ENCODE peak calls at places on chromosomes 16 and 17, in six cellular contexts. One of them, this sample, is unnamed.

GRCh38 chr17:45451131-45451530 is 18.5 kb upstream of the ARHGAP27 start:
- DNase-seq in body of pancreas: no peak
- DNase-seq in vagina: no peak
- DNase-seq in right lobe of liver: no peak
- DNase-seq in lower leg skin: no peak
- DNase-seq in Peyer's patch: no peak
- DNase-seq in this sample: no peak

GRCh38 chr16:59090501-59090900 is 356.4 kb upstream of the GOT2 start:
- DNase-seq in right lobe of liver: no peak
- DNase-seq in body of pancreas: no peak
- DNase-seq in lower leg skin: no peak
- DNase-seq in vagina: no peak
- DNase-seq in Peyer's patch: no peak
- DNase-seq in this sample: no peak

GRCh38 chr17:14395255-14395654 is 94.4 kb downstream of the HS3ST3B1 start:
- DNase-seq in body of pancreas: no peak
- DNase-seq in right lobe of liver: no peak
- DNase-seq in vagina: no peak
- DNase-seq in Peyer's patch: no peak
- DNase-seq in lower leg skin: no peak
- DNase-seq in this sample: no peak

GRCh38 chr17:80166446-80166845 is 3.4 kb upstream of the CARD14 start:
- DNase-seq in right lobe of liver: no peak
- DNase-seq in vagina: no peak
- DNase-seq in Peyer's patch: no peak
- DNase-seq in lower leg skin: no peak
- DNase-seq in body of pancreas: no peak
- DNase-seq in this sample: no peak

GRCh38 chr17:27239046-27239445 is 54.9 kb upstream of the WSB1 start:
- DNase-seq in right lobe of liver: no peak
- DNase-seq in body of pancreas: no peak
- DNase-seq in vagina: no peak
- DNase-seq in lower leg skin: no peak
- DNase-seq in Peyer's patch: peak; percentile 41
- DNase-seq in this sample: no peak

GRCh38 chr17:49290690-49291326 is 60.2 kb upstream of the PHOSPHO1 start:
- DNase-seq in body of pancreas: no peak
- DNase-seq in vagina: no peak
- DNase-seq in right lobe of liver: no peak
- DNase-seq in lower leg skin: no peak
- DNase-seq in Peyer's patch: no peak
- DNase-seq in this sample: peak; percentile 30

GRCh38 chr16:84055801-84056634 is 13.4 kb upstream of the SLC38A8 start:
- DNase-seq in right lobe of liver: no peak
- DNase-seq in body of pancreas: peak; percentile 46
- DNase-seq in lower leg skin: peak; percentile 56
- DNase-seq in Peyer's patch: peak; percentile 34
- DNase-seq in vagina: no peak
- DNase-seq in this sample: no peak

GRCh38 chr16:15899538-15900100 is 11.2 kb upstream of the CEP20 start:
- DNase-seq in Peyer's patch: peak; percentile 80
- DNase-seq in vagina: peak; percentile 97
- DNase-seq in lower leg skin: no peak
- DNase-seq in right lobe of liver: no peak
- DNase-seq in body of pancreas: peak; percentile 62
- DNase-seq in this sample: peak; percentile 84

GRCh38 chr17:39144414-39144813 is 7.0 kb downstream of the PLXDC1 start:
- DNase-seq in vagina: no peak
- DNase-seq in Peyer's patch: peak; percentile 74
- DNase-seq in body of pancreas: peak; percentile 84
- DNase-seq in right lobe of liver: no peak
- DNase-seq in lower leg skin: peak; percentile 96
- DNase-seq in this sample: no peak

GRCh38 chr16:30376508-30376907 is 1.9 kb downstream of the MYL11 start:
- DNase-seq in right lobe of liver: no peak
- DNase-seq in vagina: no peak
- DNase-seq in body of pancreas: no peak
- DNase-seq in lower leg skin: no peak
- DNase-seq in Peyer's patch: no peak
- DNase-seq in this sample: no peak

GRCh38 chr17:82201498-82201910 is 11.1 kb downstream of the CCDC57 start:
- DNase-seq in Peyer's patch: no peak
- DNase-seq in lower leg skin: no peak
- DNase-seq in vagina: no peak
- DNase-seq in body of pancreas: no peak
- DNase-seq in right lobe of liver: no peak
- DNase-seq in this sample: no peak

GRCh38 chr17:82204831-82205719 is 7.6 kb downstream of the CCDC57 start:
- DNase-seq in vagina: no peak
- DNase-seq in Peyer's patch: no peak
- DNase-seq in right lobe of liver: no peak
- DNase-seq in lower leg skin: no peak
- DNase-seq in body of pancreas: no peak
- DNase-seq in this sample: peak; percentile 81

GRCh38 chr17:82203920-82204319 is 8.7 kb downstream of the CCDC57 start:
- DNase-seq in Peyer's patch: no peak
- DNase-seq in body of pancreas: no peak
- DNase-seq in right lobe of liver: no peak
- DNase-seq in lower leg skin: no peak
- DNase-seq in vagina: no peak
- DNase-seq in this sample: no peak

GRCh38 chr17:82202981-82203380 is 9.7 kb downstream of the CCDC57 start:
- DNase-seq in lower leg skin: no peak
- DNase-seq in Peyer's patch: no peak
- DNase-seq in vagina: no peak
- DNase-seq in right lobe of liver: no peak
- DNase-seq in body of pancreas: no peak
- DNase-seq in this sample: no peak

DNA sequence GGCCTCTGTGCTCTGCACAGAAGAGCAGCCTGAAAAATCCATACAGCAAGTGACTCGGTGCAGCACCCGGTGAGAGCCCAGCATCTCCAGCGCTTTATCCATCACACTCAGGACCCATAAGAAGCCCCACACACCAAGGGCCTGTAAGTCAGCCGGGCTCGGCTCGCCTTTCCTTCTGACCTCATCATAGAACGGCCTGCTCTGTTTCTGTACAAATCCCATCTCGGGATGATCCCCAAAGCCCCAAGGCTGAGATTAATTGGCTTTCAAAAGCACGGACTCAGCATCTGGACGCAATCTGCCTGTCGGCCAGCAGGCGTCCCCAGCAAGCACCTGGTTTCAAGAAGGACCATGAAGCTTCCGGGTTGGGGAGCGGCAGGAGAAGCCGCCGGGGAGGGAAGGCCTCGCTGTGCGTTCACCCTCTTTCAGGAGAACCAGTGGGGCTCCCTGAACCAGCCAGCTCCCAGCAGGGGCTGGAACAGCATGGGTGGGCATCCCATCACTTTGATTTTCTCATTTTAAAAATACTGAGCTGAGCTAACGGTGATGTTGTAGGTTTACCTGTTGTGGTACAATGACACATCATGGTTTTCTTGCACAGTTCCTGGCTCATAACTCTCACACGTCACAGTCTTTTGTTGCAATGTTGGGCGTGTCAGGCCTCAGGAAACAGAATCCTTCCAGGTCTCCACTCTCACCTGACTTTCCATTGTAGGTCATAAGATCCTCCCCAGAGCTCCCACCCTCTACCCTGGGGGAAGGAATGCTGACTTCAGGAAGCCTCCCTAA is 6.7 kb downstream of the CCDC57 start:
- DNase-seq in body of pancreas: peak; percentile 82
- DNase-seq in right lobe of liver: peak; percentile 84
- DNase-seq in lower leg skin: peak; percentile 96
- DNase-seq in Peyer's patch: peak; percentile 95
- DNase-seq in vagina: no peak
- DNase-seq in this sample: peak; percentile 81
- TF ChIP-seq POLR2A in body of pancreas: peak; percentile 77
- TF ChIP-seq POLR2A in right lobe of liver: peak; percentile 57
- TF ChIP-seq POLR2A in lower leg skin: no peak
- TF ChIP-seq POLR2A in Peyer's patch: peak; percentile 82
- TF ChIP-seq POLR2A in vagina: no peak
- TF ChIP-seq POLR2A in this sample: peak; percentile 41

GRCh38 chr17:47941246-47941997 is at the start of gene PNPO:
- DNase-seq in vagina: peak; percentile 98
- DNase-seq in Peyer's patch: peak; percentile 98
- DNase-seq in lower leg skin: peak; percentile 98
- DNase-seq in body of pancreas: peak; percentile 95
- DNase-seq in right lobe of liver: peak; percentile 97
- DNase-seq in this sample: peak; percentile 97
- TF ChIP-seq POLR2A in vagina: no peak
- TF ChIP-seq POLR2A in Peyer's patch: peak; percentile 73
- TF ChIP-seq POLR2A in lower leg skin: no peak
- TF ChIP-seq POLR2A in body of pancreas: peak; percentile 78
- TF ChIP-seq POLR2A in right lobe of liver: peak; percentile 85
- TF ChIP-seq POLR2A in this sample: peak; percentile 73

DNA sequence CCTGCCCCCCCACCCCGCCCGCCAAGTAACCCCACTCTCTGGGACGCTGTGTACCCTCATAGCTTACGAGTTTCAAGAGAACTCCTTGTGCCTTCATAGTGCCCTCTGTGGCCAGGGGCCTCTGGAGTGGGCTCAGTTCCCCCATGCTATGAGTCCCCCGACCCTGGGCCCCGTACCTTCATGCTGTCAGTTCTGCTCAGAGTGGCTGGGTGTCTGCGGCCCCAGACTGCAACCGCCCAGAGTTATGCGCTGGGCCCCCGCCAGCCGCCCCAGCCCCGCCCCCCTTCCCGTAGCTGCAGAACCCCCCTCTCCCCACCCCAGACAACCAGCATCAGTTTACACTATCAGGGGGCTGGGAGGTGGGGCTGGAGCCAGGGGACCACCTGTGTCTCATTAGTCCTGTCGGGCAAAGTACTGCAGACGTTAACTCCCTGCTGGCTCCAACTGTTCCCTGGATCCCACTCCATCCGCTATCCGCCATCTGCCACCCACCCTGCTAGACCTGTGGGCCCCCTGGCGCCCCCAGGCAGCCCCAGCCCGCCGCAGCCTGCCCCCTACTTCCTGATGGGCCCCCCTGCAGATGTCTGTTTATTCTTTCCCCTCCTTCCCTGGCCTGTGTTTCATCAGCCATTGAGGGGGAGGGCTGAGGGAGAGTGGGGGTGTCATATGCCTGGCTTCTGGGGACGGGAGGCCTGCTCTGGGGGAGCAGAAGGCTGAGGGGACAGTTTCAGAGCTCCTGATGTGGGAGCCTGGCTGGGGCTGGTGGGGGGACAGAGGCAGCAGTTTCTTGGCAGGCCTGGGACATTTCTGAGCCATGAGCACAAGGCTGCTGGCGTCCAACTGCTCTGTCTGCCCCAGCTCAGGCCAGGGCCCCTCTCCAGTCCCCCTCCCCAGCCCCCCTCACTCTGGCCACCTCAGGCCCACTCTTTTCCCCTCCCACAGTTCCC is at the start of gene MFAP4:
- DNase-seq in right lobe of liver: peak; percentile 46
- DNase-seq in body of pancreas: no peak
- DNase-seq in Peyer's patch: peak; percentile 62
- DNase-seq in lower leg skin: peak; percentile 93
- DNase-seq in vagina: no peak
- DNase-seq in this sample: no peak
- TF ChIP-seq POLR2A in right lobe of liver: no peak
- TF ChIP-seq POLR2A in body of pancreas: no peak
- TF ChIP-seq POLR2A in Peyer's patch: no peak
- TF ChIP-seq POLR2A in lower leg skin: no peak
- TF ChIP-seq POLR2A in vagina: no peak
- TF ChIP-seq POLR2A in this sample: no peak

GRCh38 chr17:17722906-17723353 is 41.7 kb downstream of the RAI1 start:
- DNase-seq in lower leg skin: no peak
- DNase-seq in right lobe of liver: no peak
- DNase-seq in vagina: no peak
- DNase-seq in Peyer's patch: no peak
- DNase-seq in body of pancreas: no peak
- DNase-seq in this sample: no peak

GRCh38 chr17:17724307-17724921 is 43.2 kb downstream of the RAI1 start:
- DNase-seq in right lobe of liver: no peak
- DNase-seq in lower leg skin: no peak
- DNase-seq in vagina: no peak
- DNase-seq in body of pancreas: no peak
- DNase-seq in Peyer's patch: no peak
- DNase-seq in this sample: no peak

GRCh38 chr17:17724991-17725852 is 44.0 kb downstream of the RAI1 start:
- DNase-seq in vagina: no peak
- DNase-seq in body of pancreas: no peak
- DNase-seq in right lobe of liver: peak; percentile 59
- DNase-seq in lower leg skin: no peak
- DNase-seq in Peyer's patch: no peak
- DNase-seq in this sample: no peak

GRCh38 chr17:17722081-17722905 is 41.0 kb downstream of the RAI1 start:
- DNase-seq in body of pancreas: no peak
- DNase-seq in Peyer's patch: no peak
- DNase-seq in vagina: no peak
- DNase-seq in lower leg skin: no peak
- DNase-seq in right lobe of liver: no peak
- DNase-seq in this sample: no peak

DNA sequence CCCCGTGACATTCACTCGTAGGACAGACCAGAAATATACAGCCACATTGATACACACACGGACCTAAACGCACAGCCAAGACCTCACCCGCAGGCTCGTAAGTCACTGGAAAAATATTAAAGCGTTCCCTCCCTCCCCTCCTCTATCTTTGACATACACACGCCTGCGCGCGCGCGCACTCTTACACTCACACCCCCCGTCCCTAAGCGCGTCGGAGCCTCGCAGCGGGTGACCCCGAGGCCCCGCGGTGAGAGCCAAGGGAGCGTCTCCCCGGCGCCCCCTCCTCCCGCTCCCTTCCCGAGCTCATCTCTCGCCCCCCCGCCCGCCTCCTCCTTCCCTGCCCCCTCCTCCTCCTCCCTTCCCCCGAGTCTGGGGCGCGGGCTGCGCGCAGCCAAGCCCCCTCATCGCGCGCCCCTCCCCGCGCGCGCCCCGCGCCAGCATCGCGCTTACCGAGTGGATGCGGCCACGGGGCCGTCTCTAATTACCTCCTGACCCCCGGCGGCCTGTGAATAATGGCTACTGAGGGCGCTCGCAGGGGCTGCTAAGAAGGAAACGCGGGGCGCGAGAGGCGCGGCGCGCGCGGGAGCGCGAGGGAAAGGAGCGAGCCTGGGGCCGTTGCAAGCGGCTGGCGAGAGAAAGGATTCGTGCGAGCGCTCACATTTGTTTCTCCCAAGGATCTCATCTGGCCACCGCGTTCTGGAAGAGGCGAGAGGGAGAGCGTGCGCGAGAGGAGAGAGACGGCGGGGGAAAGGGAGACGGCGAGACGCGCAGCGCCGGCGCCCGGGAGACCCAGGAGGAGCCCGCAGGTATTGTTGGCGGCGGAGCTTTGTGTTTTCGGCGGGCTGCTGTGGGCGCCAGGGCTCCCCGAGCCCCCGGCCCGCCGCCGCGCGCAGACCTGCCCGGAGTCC is 42.4 kb downstream of the RAI1 start:
- DNase-seq in lower leg skin: no peak
- DNase-seq in Peyer's patch: no peak
- DNase-seq in body of pancreas: no peak
- DNase-seq in vagina: no peak
- DNase-seq in right lobe of liver: no peak
- DNase-seq in this sample: no peak
- TF ChIP-seq POLR2A in lower leg skin: no peak
- TF ChIP-seq POLR2A in Peyer's patch: no peak
- TF ChIP-seq POLR2A in body of pancreas: no peak
- TF ChIP-seq POLR2A in vagina: no peak
- TF ChIP-seq POLR2A in right lobe of liver: no peak
- TF ChIP-seq POLR2A in this sample: no peak

GRCh38 chr17:43020789-43021738 is 1.1 kb downstream of the VAT1 start:
- DNase-seq in body of pancreas: peak; percentile 48
- DNase-seq in Peyer's patch: peak; percentile 78
- DNase-seq in vagina: no peak
- DNase-seq in right lobe of liver: no peak
- DNase-seq in lower leg skin: peak; percentile 97
- DNase-seq in this sample: peak; percentile 89
- TF ChIP-seq POLR2A in body of pancreas: peak; percentile 18
- TF ChIP-seq POLR2A in Peyer's patch: peak; percentile 28
- TF ChIP-seq POLR2A in vagina: peak; percentile 54
- TF ChIP-seq POLR2A in right lobe of liver: no peak
- TF ChIP-seq POLR2A in lower leg skin: no peak
- TF ChIP-seq POLR2A in this sample: no peak

This sample was measured in H54.